ENCODE peak calls at places on chromosomes 4 and X, in ten cellular contexts. T, H, Q, F, I, J, P, X, M and S are unnamed samples.

GRCh38 chrX:8629871-8630270 is 102.1 kb downstream of the ANOS1 start:
- DNase-seq in M (no peak), J (no peak), F (no peak), I (no peak), H (peak), P (no peak), T (no peak), Q (no peak), X (no peak), S (no peak)

GRCh38 chrX:54891573-54891972 is 29.1 kb upstream of the TRO start:
- DNase-seq in F (no peak), M (no peak), J (peak), Q (no peak), P (no peak), X (no peak), I (peak), H (peak), T (peak), S (peak)

GRCh38 chrX:148416931-148417330 is 83.5 kb upstream of the AFF2 start:
- DNase-seq in M (no peak), I (no peak), T (no peak), X (no peak), Q (no peak), F (no peak), P (no peak), J (no peak), H (peak), S (no peak)

GRCh38 chrX:44675364-44676024 is 132.8 kb upstream of the FUNDC1 start:
- DNase-seq in T (no peak), P (peak), H (peak), J (peak), I (peak), X (no peak), Q (no peak), M (no peak), F (peak), S (no peak)

GRCh38 chr4:7201351-7202305 is 9.3 kb downstream of the SORCS2 start:
- DNase-seq in J (no peak), Q (peak), I (no peak), X (no peak), F (no peak), P (peak), M (no peak), T (no peak), H (no peak), S (no peak)

GRCh38 chr4:169142390-169142789 is 128.4 kb downstream of the SH3RF1 start:
- DNase-seq in P (no peak), F (no peak), X (no peak), H (peak), I (peak), Q (no peak), J (no peak), T (no peak), M (no peak), S (no peak)

GRCh38 chr4:46270986-46271596 is 118.8 kb downstream of the GABRA2 start:
- DNase-seq in Q (no peak), X (no peak), P (no peak), J (no peak), M (no peak), T (peak), H (no peak), I (peak), F (no peak), S (no peak)

GRCh38 chr4:3501825-3502425 is 30.3 kb downstream of the LRPAP1 start:
- DNase-seq in I (no peak), Q (no peak), F (no peak), X (no peak), M (no peak), J (no peak), P (no peak), T (no peak), H (no peak), S (no peak)

GRCh38 chr4:164700471-164700870 is 53.5 kb upstream of the SMIM31 start:
- DNase-seq in Q (no peak), H (no peak), F (no peak), T (peak), M (no peak), X (no peak), P (no peak), I (no peak), J (no peak), S (peak)

GRCh38 chr4:176376032-176376614 is 56.4 kb downstream of the SPCS3 start:
- DNase-seq in M (no peak), J (no peak), X (no peak), I (peak), H (peak), T (peak), F (no peak), P (no peak), Q (no peak), S (no peak)

GRCh38 chr4:8362483-8362882 is 78.0 kb downstream of the ACOX3 start:
- DNase-seq in F (no peak), Q (no peak), H (no peak), P (peak), J (no peak), T (no peak), X (no peak), I (no peak), M (no peak), S (no peak)

GRCh38 chrX:115330498-115331138 is 41.1 kb downstream of the LUZP4 start:
- DNase-seq in M (no peak), Q (peak), J (no peak), F (no peak), T (peak), I (peak), P (peak), H (peak), X (no peak), S (peak)

GRCh38 chr4:35506161-35506560 is 738.2 kb downstream of the ARAP2 start:
- DNase-seq in M (no peak), F (no peak), I (no peak), X (no peak), P (no peak), J (no peak), T (no peak), H (no peak), Q (no peak), S (no peak)

GRCh38 chr4:4866833-4867744 is 7.6 kb downstream of the MSX1 start:
- DNase-seq in X (no peak), J (no peak), H (no peak), T (no peak), P (no peak), F (no peak), Q (no peak), I (no peak), M (no peak), S (peak)
- TF ChIP-seq CTCF in X (no peak), J (peak), H (no peak), T (no peak), P (no peak), F (no peak), Q (no peak), I (peak), M (peak), S (peak)

GRCh38 chr4:119165767-119166166 is 30.1 kb downstream of the MYOZ2 start:
- DNase-seq in M (no peak), F (no peak), I (no peak), H (no peak), Q (no peak), X (no peak), P (no peak), J (no peak), T (no peak), S (no peak)

GRCh38 chr4:119172223-119172622 is 36.6 kb downstream of the MYOZ2 start:
- DNase-seq in X (no peak), Q (no peak), I (no peak), M (no peak), F (no peak), P (no peak), J (no peak), H (peak), T (no peak), S (no peak)

DNA sequence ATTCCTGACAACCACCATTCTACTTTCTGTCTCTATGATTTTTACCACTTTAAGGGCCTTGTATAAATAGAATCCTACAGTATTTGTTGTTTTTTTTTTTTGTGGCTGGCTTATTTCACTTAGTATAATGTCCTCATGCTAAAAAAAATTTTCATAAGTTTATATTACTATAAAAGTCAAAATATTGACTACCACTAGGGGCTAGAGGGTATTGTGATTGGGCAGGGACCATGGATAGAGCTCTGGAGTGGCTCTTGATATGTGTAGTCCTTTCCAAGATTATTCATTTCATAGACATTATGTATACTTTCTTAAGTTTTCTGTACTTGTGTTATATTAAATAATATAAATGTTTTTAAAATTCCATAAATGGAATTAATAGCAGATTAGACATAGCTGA is 34.6 kb downstream of the MYOZ2 start:
- DNase-seq in I (no peak), M (no peak), P (no peak), H (no peak), Q (no peak), T (no peak), J (no peak), X (no peak), F (no peak), S (no peak)
- TF ChIP-seq CTCF in I (no peak), M (no peak), P (no peak), H (no peak), Q (no peak), T (peak), J (no peak), X (no peak), F (no peak), S (no peak)

GRCh38 chr4:55396305-55397023 is 707 bp downstream of the TMEM165 start:
- DNase-seq in M (peak), Q (peak), I (peak), H (peak), T (peak), F (no peak), P (peak), J (no peak), X (peak), S (peak)

GRCh38 chr4:55398966-55399365 is 3.2 kb downstream of the TMEM165 start:
- DNase-seq in H (no peak), I (no peak), Q (no peak), M (no peak), X (no peak), T (no peak), P (no peak), J (no peak), F (no peak), S (no peak)

GRCh38 chr4:55398461-55398860 is 2.7 kb downstream of the TMEM165 start:
- DNase-seq in X (no peak), I (peak), H (peak), F (no peak), J (no peak), P (no peak), T (no peak), M (no peak), Q (no peak), S (no peak)

GRCh38 chr4:55397024-55397520 is 1.3 kb downstream of the TMEM165 start:
- DNase-seq in T (peak), F (no peak), Q (no peak), X (no peak), J (no peak), H (no peak), P (peak), I (no peak), M (no peak), S (no peak)

GRCh38 chr4:55397521-55398321 is 2.0 kb downstream of the TMEM165 start:
- DNase-seq in T (peak), P (no peak), F (no peak), I (peak), J (peak), X (no peak), M (no peak), Q (no peak), H (peak), S (no peak)
- TF ChIP-seq CTCF in T (no peak), P (no peak), F (no peak), I (no peak), J (no peak), X (no peak), M (no peak), Q (no peak), H (no peak), S (no peak)

GRCh38 chrX:133922390-133922772 is 63.0 kb downstream of the GPC3 start:
- DNase-seq in M (no peak), P (no peak), I (no peak), Q (no peak), T (no peak), F (no peak), J (no peak), X (no peak), H (no peak), S (no peak)

GRCh38 chrX:133923548-133923947 is 61.8 kb downstream of the GPC3 start:
- DNase-seq in F (no peak), X (no peak), J (no peak), M (no peak), T (no peak), I (no peak), H (no peak), Q (no peak), P (no peak), S (no peak)

GRCh38 chrX:133923113-133923512 is 62.3 kb downstream of the GPC3 start:
- DNase-seq in H (peak), P (no peak), J (no peak), M (no peak), X (no peak), F (no peak), T (no peak), Q (no peak), I (peak), S (no peak)

GRCh38 chrX:133921084-133921483 is 64.3 kb downstream of the GPC3 start:
- DNase-seq in J (no peak), I (no peak), M (no peak), Q (no peak), H (no peak), P (no peak), T (no peak), F (no peak), X (no peak), S (no peak)

DNA sequence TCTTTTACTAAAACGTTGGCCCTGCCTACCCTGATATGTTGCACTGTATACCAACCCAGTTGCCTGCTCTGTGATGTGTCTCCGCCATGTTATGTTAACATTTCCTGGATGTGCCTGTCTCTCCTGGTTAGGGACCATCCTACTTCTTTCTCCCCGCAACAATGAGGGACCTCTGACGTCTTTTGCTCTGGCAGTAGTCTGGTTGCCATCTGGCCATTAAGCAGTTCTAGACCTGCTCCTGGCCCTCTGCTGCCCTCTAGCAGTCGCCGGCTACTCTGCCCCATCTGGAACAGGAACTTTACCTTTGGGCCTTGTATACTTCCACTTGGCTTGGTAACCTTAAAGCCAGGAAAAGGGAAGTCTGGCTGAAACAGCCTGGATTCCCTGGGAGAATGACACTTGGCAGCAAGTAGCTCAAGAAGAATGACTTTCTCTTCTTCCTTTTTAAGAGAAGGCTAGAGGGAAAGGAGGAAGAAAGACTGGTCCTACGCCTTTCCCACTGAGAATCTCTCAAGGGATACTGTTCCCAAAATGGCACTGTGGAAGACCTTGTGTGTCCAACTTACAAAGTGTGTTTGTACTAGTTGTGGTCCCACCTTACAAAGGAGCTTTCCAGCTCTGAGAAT is 63.5 kb downstream of the GPC3 start:
- DNase-seq in P (no peak), I (peak), J (no peak), X (peak), T (peak), M (no peak), F (no peak), Q (no peak), H (peak), S (peak)
- TF ChIP-seq CTCF in P (no peak), I (peak), J (peak), X (peak), T (peak), M (peak), F (no peak), Q (no peak), H (peak), S (no peak)

GRCh38 chr4:29927895-29928294 is 792.3 kb upstream of the PCDH7 start:
- DNase-seq in I (peak), M (no peak), F (no peak), H (no peak), T (no peak), X (no peak), P (no peak), J (no peak), Q (no peak), S (no peak)
- TF ChIP-seq CTCF in I (no peak), M (no peak), F (no peak), H (no peak), T (no peak), X (no peak), P (no peak), J (no peak), Q (no peak), S (no peak)

DNA sequence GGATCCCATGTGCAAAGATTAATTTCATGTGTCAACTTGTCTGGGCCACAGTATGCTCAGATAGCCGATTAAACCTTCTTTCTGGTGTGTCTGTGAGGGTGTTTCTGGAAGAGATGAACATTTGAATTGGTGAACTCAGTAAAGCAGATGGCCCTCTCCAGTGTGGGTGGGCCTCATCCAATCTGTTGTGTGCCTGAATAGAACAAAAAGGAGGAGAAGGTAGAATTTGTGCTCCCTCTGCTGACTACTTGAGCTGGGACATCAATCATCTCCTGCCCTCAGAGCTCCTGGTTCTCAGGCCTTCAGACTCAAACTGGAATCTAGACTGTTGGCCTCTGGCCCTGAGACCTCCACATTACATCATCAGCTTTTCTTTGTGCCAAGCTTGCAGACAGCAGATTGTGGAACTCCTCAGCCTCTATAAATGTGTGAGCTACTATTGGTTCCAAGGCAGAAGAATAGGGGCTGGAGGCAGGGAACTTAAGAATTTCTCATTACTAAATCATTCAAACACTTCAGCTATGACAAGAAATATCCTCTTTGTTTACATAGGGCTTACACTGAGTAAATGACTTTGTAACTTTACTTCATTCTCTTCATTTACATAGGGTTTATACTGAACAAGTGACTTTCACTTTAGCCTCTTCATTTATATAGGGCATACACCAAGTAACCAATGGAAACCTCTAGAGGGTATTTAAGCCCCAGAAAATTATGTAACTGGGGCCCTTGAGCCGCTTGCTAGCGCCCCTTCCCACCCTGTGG is 87.0 kb upstream of the NWD2 start:
- DNase-seq in M (no peak), F (no peak), H (no peak), X (no peak), J (no peak), T (no peak), P (no peak), I (no peak), Q (no peak), S (peak)
- TF ChIP-seq CTCF in M (no peak), F (no peak), H (no peak), X (no peak), J (no peak), T (no peak), P (no peak), I (no peak), Q (no peak), S (no peak)